ENCODE peak calls at places on chromosomes 12 and 14, in eight cellular contexts. G, L, F, S, Z, K, R and B are unnamed samples.

GRCh38 chr12:117024961-117025480 is 74.2 kb downstream of the TESC start:
- DNase-seq in G (no peak), L (no peak), F (no peak), S (no peak), Z (no peak), K (no peak), R (no peak), B (no peak)

GRCh38 chr12:89461649-89462612 is 62.7 kb downstream of the GALNT4 start:
- DNase-seq in G (peak), L (peak), F (peak), S (peak), Z (no peak), K (no peak), R (no peak), B (peak)

GRCh38 chr14:102920273-102920997 is 2.0 kb upstream of the AMN start:
- DNase-seq in G (no peak), L (no peak), F (no peak), S (no peak), Z (no peak), K (no peak), R (no peak), B (no peak)

GRCh38 chr14:99075771-99076370 is 196.1 kb downstream of the BCL11B start:
- DNase-seq in G (no peak), L (no peak), F (no peak), S (peak), Z (no peak), K (peak), R (no peak), B (no peak)

GRCh38 chr12:68951652-68952051 is 18.7 kb upstream of the CPM start:
- DNase-seq in G (no peak), L (no peak), F (no peak), S (no peak), Z (no peak), K (no peak), R (peak), B (no peak)

GRCh38 chr12:3313655-3314305 is 177.2 kb upstream of the PRMT8 start:
- DNase-seq in G (no peak), L (peak), F (no peak), S (no peak), Z (peak), K (no peak), R (no peak), B (peak)

GRCh38 chr14:103198429-103199140 is 75.3 kb downstream of the TNFAIP2 start:
- DNase-seq in G (peak), L (peak), F (peak), S (peak), Z (no peak), K (no peak), R (peak), B (peak)

GRCh38 chr12:64273527-64274403 is 51.7 kb upstream of the KICS2 start:
- DNase-seq in G (no peak), L (peak), F (no peak), S (peak), Z (peak), K (no peak), R (peak), B (peak)

GRCh38 chr14:58864751-58865519 is 227.2 kb downstream of the DACT1 start:
- DNase-seq in G (peak), L (no peak), F (peak), S (no peak), Z (no peak), K (no peak), R (no peak), B (peak)

GRCh38 chr12:93442411-93443340 is 929 bp upstream of the UBE2N start:
- DNase-seq in G (no peak), L (no peak), F (no peak), S (peak), Z (no peak), K (no peak), R (no peak), B (no peak)

GRCh38 chr12:20549115-20549719 is 145.9 kb upstream of the SLCO1C1 start:
- DNase-seq in G (no peak), L (peak), F (no peak), S (peak), Z (peak), K (no peak), R (no peak), B (no peak)

GRCh38 chr12:84911331-84912190 is 1.0 kb downstream of the SLC6A15 start:
- DNase-seq in G (peak), L (peak), F (no peak), S (peak), Z (peak), K (no peak), R (no peak), B (peak)

GRCh38 chr12:356276-356988 is 32.7 kb downstream of the KDM5A start:
- DNase-seq in G (peak), L (no peak), F (no peak), S (peak), Z (no peak), K (no peak), R (peak), B (peak)

GRCh38 chr14:52272375-52272774 is 4.9 kb downstream of the PTGDR start:
- DNase-seq in G (no peak), L (peak), F (no peak), S (peak), Z (no peak), K (no peak), R (no peak), B (peak)

GRCh38 chr14:104496095-104496494 is 83.5 kb upstream of the C14orf180 start:
- DNase-seq in G (no peak), L (no peak), F (no peak), S (no peak), Z (no peak), K (peak), R (no peak), B (no peak)

GRCh38 chr14:26598081-26598671 is 343 bp upstream of the NOVA1 start:
- DNase-seq in G (peak), L (peak), F (peak), S (peak), Z (peak), K (no peak), R (peak), B (no peak)

GRCh38 chr12:85872497-85873091 is 1.5 kb upstream of the NTS start:
- DNase-seq in G (peak), L (peak), F (peak), S (peak), Z (no peak), K (no peak), R (no peak), B (peak)

GRCh38 chr12:2023365-2023764 is 19.1 kb upstream of the DCP1B start:
- DNase-seq in G (no peak), L (no peak), F (no peak), S (no peak), Z (no peak), K (no peak), R (no peak), B (no peak)

GRCh38 chr12:125373375-125373774 is 308.1 kb downstream of the AACS start:
- DNase-seq in G (no peak), L (no peak), F (no peak), S (no peak), Z (no peak), K (no peak), R (no peak), B (no peak)

GRCh38 chr12:106976668-106977067 is 10.3 kb downstream of the MTERF2 start:
- DNase-seq in G (no peak), L (no peak), F (no peak), S (no peak), Z (no peak), K (no peak), R (no peak), B (no peak)

GRCh38 chr14:69592923-69593677 is 18.3 kb upstream of the SUSD6 start:
- DNase-seq in G (peak), L (no peak), F (no peak), S (peak), Z (no peak), K (no peak), R (no peak), B (peak)

GRCh38 chr12:110365743-110366473 is 37.6 kb downstream of the ANAPC7 start:
- DNase-seq in G (no peak), L (no peak), F (no peak), S (no peak), Z (no peak), K (no peak), R (no peak), B (no peak)

GRCh38 chr14:104373055-104373854 is 206.3 kb upstream of the C14orf180 start:
- DNase-seq in G (no peak), L (no peak), F (no peak), S (no peak), Z (no peak), K (no peak), R (no peak), B (no peak)

GRCh38 chr12:67697981-67698380 is 49.4 kb downstream of the DYRK2 start:
- DNase-seq in G (peak), L (no peak), F (no peak), S (no peak), Z (no peak), K (no peak), R (no peak), B (no peak)

GRCh38 chr14:53640695-53641094 is 315.9 kb downstream of the BMP4 start:
- DNase-seq in G (peak), L (no peak), F (no peak), S (no peak), Z (no peak), K (no peak), R (no peak), B (peak)
- TF ChIP-seq CTCF in G (no peak), L (no peak), F (no peak), S (no peak), Z (no peak), K (no peak), R (no peak), B (no peak)

DNA sequence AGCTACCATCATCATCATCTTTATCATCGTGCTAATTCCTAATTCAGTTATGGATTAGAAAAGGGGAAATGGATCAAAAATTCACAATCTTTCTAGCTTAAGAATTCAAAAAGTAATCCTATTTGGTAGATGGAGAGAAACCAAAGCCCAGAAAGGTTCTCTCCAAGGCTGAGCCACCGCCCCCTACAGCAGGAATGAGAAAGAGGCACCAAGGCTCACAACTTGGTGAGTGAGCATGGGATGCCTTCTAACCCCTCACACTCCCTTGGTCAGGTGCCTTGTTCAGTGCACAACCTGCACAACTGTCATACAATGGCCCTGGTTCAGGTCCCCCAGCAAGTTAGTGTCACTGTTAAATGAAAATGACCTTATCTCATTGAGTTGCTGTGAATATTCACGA is 171.5 kb downstream of the ANO2 start:
- DNase-seq in G (no peak), L (no peak), F (no peak), S (no peak), Z (no peak), K (no peak), R (no peak), B (no peak)
- TF ChIP-seq CTCF in G (no peak), L (no peak), F (no peak), S (no peak), Z (no peak), K (no peak), R (no peak), B (no peak)

DNA sequence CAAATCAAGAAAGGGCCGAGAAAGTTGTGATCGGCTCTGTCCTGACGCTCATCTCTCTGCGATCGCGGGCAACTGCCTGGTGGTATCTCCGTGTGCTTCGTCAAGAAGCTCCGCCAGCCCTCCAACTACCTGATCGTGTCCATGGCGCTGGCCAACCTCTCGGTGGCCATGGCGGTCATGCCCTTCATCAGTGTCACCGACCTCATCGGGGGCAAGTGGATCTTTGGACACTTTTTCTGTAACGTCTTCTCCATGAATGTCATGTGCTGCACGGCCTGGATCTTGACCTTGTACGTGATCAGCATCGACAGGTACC is 1.6 kb upstream of the HEBP1 start:
- DNase-seq in G (no peak), L (no peak), F (no peak), S (no peak), Z (no peak), K (no peak), R (no peak), B (no peak)
- TF ChIP-seq CTCF in G (no peak), L (no peak), F (no peak), S (no peak), Z (no peak), K (no peak), R (no peak), B (no peak)

GRCh38 chr12:60644076-60644475 is 1048.2 kb downstream of the SLC16A7 start:
- DNase-seq in G (no peak), L (no peak), F (no peak), S (no peak), Z (no peak), K (no peak), R (no peak), B (no peak)
- TF ChIP-seq CTCF in G (no peak), L (no peak), F (no peak), S (no peak), Z (no peak), K (no peak), R (no peak), B (no peak)

GRCh38 chr12:123801573-123802178 is 39.6 kb downstream of the DNAH10 start:
- DNase-seq in G (peak), L (peak), F (no peak), S (peak), Z (no peak), K (no peak), R (no peak), B (peak)
- TF ChIP-seq CTCF in G (peak), L (peak), F (peak), S (peak), Z (peak), K (peak), R (no peak), B (peak)